ENCODE peak calls at places on chromosome 6, in four cellular contexts. F, I, U and V are unnamed samples. For H3K27me3, the result is how much of the 10 kb centered on the place peaks cover.

GRCh38 chr6:43943781-43944250 is 173.8 kb downstream of the VEGFA start:
- DNase-seq in F (no peak), U (no peak), I (peak), V (no peak)

GRCh38 chr6:147651249-147652063 is 143.0 kb downstream of the SAMD5 start:
- DNase-seq in I (peak), F (no peak), U (no peak), V (no peak)

GRCh38 chr6:147904416-147904815 is 395.9 kb downstream of the SAMD5 start:
- DNase-seq in F (no peak), U (no peak), I (no peak), V (no peak)

GRCh38 chr6:106158816-106159215 is 72.7 kb downstream of the PRDM1 start:
- DNase-seq in F (no peak), U (no peak), I (peak), V (no peak)

GRCh38 chr6:136977075-136977474 is 55.0 kb downstream of the SLC35D3 start:
- DNase-seq in F (no peak), I (no peak), U (no peak), V (no peak)

GRCh38 chr6:122673345-122673961 is 63.2 kb downstream of the PKIB start:
- DNase-seq in U (no peak), I (peak), F (no peak), V (no peak)

GRCh38 chr6:108350528-108350927 is 55.7 kb downstream of the AFG1L start:
- DNase-seq in I (no peak), F (no peak), U (no peak), V (no peak)

GRCh38 chr6:97136644-97137358 is 146.2 kb downstream of the MMS22L start:
- DNase-seq in I (no peak), U (no peak), F (peak), V (no peak)

GRCh38 chr6:71079707-71080106 is 122.8 kb upstream of the B3GAT2 start:
- DNase-seq in I (peak), F (no peak), U (no peak), V (no peak)

GRCh38 chr6:71226151-71226550 is 62.5 kb upstream of the OGFRL1 start:
- DNase-seq in F (no peak), U (no peak), I (no peak), V (no peak)

GRCh38 chr6:157693867-157694266 is 129.2 kb upstream of the SNX9 start:
- DNase-seq in I (no peak), U (no peak), F (no peak), V (no peak)

GRCh38 chr6:140105857-140106256 is 731.4 kb upstream of the CITED2 start:
- DNase-seq in U (no peak), I (no peak), F (no peak), V (no peak)

GRCh38 chr6:106736502-106736901 is 107.1 kb downstream of the QRSL1 start:
- DNase-seq in I (no peak), U (no peak), F (no peak), V (no peak)

GRCh38 chr6:139829557-139829956 is 455.1 kb upstream of the CITED2 start:
- DNase-seq in U (no peak), I (no peak), F (no peak), V (no peak)

GRCh38 chr6:147022041-147022440 is 182.2 kb upstream of the STXBP5 start:
- DNase-seq in I (peak), F (no peak), U (no peak), V (no peak)

GRCh38 chr6:67952121-67952520 is 683.0 kb upstream of the ADGRB3 start:
- DNase-seq in F (no peak), I (peak), U (no peak), V (peak)

GRCh38 chr6:132401120-132401940 is at the start of gene MOXD1:
- DNase-seq in U (no peak), I (no peak), F (no peak), V (no peak)

GRCh38 chr6:110363748-110364147 is 5.6 kb upstream of the METTL24 start:
- DNase-seq in I (no peak), F (no peak), U (no peak), V (no peak)

GRCh38 chr6:110366241-110366640 is 8.1 kb upstream of the METTL24 start:
- DNase-seq in U (no peak), I (no peak), F (no peak), V (no peak)

GRCh38 chr6:110367825-110368224 is 9.7 kb upstream of the METTL24 start:
- DNase-seq in U (no peak), I (no peak), F (no peak), V (no peak)

GRCh38 chr6:110367001-110367400 is 8.9 kb upstream of the METTL24 start:
- DNase-seq in F (no peak), I (no peak), U (no peak), V (no peak)

GRCh38 chr6:110364364-110364763 is 6.2 kb upstream of the METTL24 start:
- DNase-seq in I (no peak), F (no peak), U (no peak), V (no peak)
- H3K27me3 ChIP-seq in I (half or more), F (under half), U (under half), V (under half)

DNA sequence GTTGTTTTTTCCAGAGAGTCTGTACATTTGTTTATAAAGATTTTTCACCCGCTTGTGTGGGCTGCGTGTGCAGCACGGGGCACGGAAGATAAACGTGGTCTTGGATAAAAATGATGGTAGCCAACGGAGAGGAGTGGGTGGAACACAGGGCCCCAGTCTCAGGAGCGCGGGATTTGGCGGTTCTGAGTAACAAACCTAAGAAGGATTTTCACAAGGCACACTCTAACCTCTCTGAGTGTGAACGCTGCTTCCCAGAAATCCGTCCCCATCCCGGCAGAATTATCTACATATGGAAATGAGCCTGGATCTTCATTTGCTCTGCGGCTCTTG is 3.6 kb upstream of the BNIP5 start:
- DNase-seq in F (no peak), I (peak), U (no peak), V (no peak)
- H3K4me3 ChIP-seq in F (no peak), I (no peak), U (no peak), V (no peak)

GRCh38 chr6:13484827-13485226 is 2.6 kb downstream of the GFOD1 start:
- DNase-seq in F (no peak), I (no peak), U (no peak), V (no peak)
- H3K27me3 ChIP-seq in F (under half), I (under half), U (under half), V (under half)

GRCh38 chr6:160534050-160534696 is 129.9 kb downstream of the LPA start:
- DNase-seq in I (peak), F (no peak), U (peak), V (no peak)
- H3K4me3 ChIP-seq in I (no peak), F (no peak), U (peak), V (no peak)

DNA sequence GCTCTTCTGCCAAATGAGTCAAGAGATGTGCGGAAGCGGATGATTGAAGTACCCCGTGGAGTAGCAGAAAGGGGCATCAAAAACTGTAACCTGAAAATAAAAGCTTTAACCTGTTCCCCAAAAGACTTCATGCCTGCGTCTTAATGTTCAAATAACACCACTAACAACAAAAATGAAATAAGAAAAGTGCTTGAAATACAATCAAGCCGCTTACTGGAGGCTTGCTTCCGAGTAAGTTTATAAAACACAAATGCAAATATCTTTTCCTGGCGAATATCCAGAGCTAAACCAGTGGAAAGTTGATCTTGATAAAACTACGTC is 2.5 kb upstream of the FOXC1 start:
- DNase-seq in I (no peak), U (no peak), F (no peak), V (no peak)
- H3K27me3 ChIP-seq in I (half or more), U (under half), F (under half), V (under half)

GRCh38 chr6:28335564-28336283 is at the start of gene ZSCAN31:
- DNase-seq in U (peak), I (peak), F (peak), V (peak)

GRCh38 chr6:28335040-28335563 is 846 bp downstream of the ZSCAN31 start:
- DNase-seq in U (no peak), F (no peak), I (no peak), V (no peak)

GRCh38 chr6:28333047-28333446 is 2.9 kb downstream of the ZSCAN31 start:
- DNase-seq in F (no peak), U (no peak), I (no peak), V (no peak)

GRCh38 chr6:28333599-28334018 is 2.3 kb downstream of the ZSCAN31 start:
- DNase-seq in F (no peak), U (no peak), I (no peak), V (no peak)

GRCh38 chr6:28334272-28335039 is 1.5 kb downstream of the ZSCAN31 start:
- DNase-seq in F (no peak), U (no peak), I (no peak), V (no peak)
- H3K4me3 ChIP-seq in F (no peak), U (peak), I (no peak), V (no peak)